ENCODE peak calls at places on chromosome 10, in nine cellular contexts. One of them, this sample, is unnamed.

GRCh38 chr10:76397957-76398665 is 966.7 kb downstream of the LRMDA start:
- DNase-seq in body of pancreas: no peak
- DNase-seq in stomach: no peak
- DNase-seq in heart left ventricle: no peak
- DNase-seq in prostate gland: peak; percentile 9
- DNase-seq in A549: no peak
- DNase-seq in uterus: peak; percentile 47
- DNase-seq in transverse colon: no peak
- DNase-seq in IMR-90: no peak
- DNase-seq in this sample: no peak

GRCh38 chr10:43375401-43376020 is 4.1 kb downstream of the FXYD4 start:
- DNase-seq in body of pancreas: no peak
- DNase-seq in stomach: peak; percentile 35
- DNase-seq in heart left ventricle: no peak
- DNase-seq in prostate gland: no peak
- DNase-seq in A549: no peak
- DNase-seq in uterus: no peak
- DNase-seq in transverse colon: no peak
- DNase-seq in IMR-90: no peak
- DNase-seq in this sample: no peak

GRCh38 chr10:127578628-127579305 is 29.7 kb downstream of the NPS start:
- DNase-seq in body of pancreas: no peak
- DNase-seq in stomach: no peak
- DNase-seq in heart left ventricle: peak; percentile 42
- DNase-seq in prostate gland: no peak
- DNase-seq in A549: no peak
- DNase-seq in uterus: no peak
- DNase-seq in transverse colon: no peak
- DNase-seq in IMR-90: no peak
- DNase-seq in this sample: no peak

GRCh38 chr10:59362184-59362966 is at the start of gene FAM13C:
- DNase-seq in body of pancreas: peak; percentile 73
- DNase-seq in stomach: peak; percentile 66
- DNase-seq in heart left ventricle: peak; percentile 55
- DNase-seq in prostate gland: peak; percentile 83
- DNase-seq in A549: peak; percentile 7
- DNase-seq in uterus: peak; percentile 61
- DNase-seq in transverse colon: peak; percentile 68
- DNase-seq in IMR-90: peak; percentile 63
- DNase-seq in this sample: no peak

GRCh38 chr10:119516381-119517234 is 25.9 kb downstream of the RGS10 start:
- DNase-seq in body of pancreas: peak; percentile 31
- DNase-seq in stomach: peak; percentile 30
- DNase-seq in heart left ventricle: no peak
- DNase-seq in prostate gland: no peak
- DNase-seq in A549: no peak
- DNase-seq in uterus: no peak
- DNase-seq in transverse colon: peak; percentile 49
- DNase-seq in IMR-90: no peak
- DNase-seq in this sample: peak; percentile 56

GRCh38 chr10:24462889-24463552 is 254.1 kb downstream of the KIAA1217 start:
- DNase-seq in body of pancreas: no peak
- DNase-seq in stomach: no peak
- DNase-seq in heart left ventricle: no peak
- DNase-seq in prostate gland: no peak
- DNase-seq in A549: no peak
- DNase-seq in uterus: no peak
- DNase-seq in transverse colon: no peak
- DNase-seq in IMR-90: no peak
- DNase-seq in this sample: no peak

GRCh38 chr10:126843299-126843934 is 61.8 kb upstream of the DOCK1 start:
- DNase-seq in body of pancreas: no peak
- DNase-seq in stomach: no peak
- DNase-seq in heart left ventricle: no peak
- DNase-seq in prostate gland: no peak
- DNase-seq in A549: no peak
- DNase-seq in uterus: no peak
- DNase-seq in transverse colon: peak; percentile 75
- DNase-seq in IMR-90: no peak
- DNase-seq in this sample: no peak

GRCh38 chr10:79074732-79075131 is 6.0 kb downstream of the ZMIZ1 start:
- DNase-seq in body of pancreas: peak; percentile 85
- DNase-seq in stomach: peak; percentile 86
- DNase-seq in heart left ventricle: no peak
- DNase-seq in prostate gland: no peak
- DNase-seq in A549: no peak
- DNase-seq in uterus: no peak
- DNase-seq in transverse colon: peak; percentile 77
- DNase-seq in IMR-90: no peak
- DNase-seq in this sample: no peak

GRCh38 chr10:117980216-117980615 is 66.5 kb downstream of the RAB11FIP2 start:
- DNase-seq in body of pancreas: no peak
- DNase-seq in stomach: no peak
- DNase-seq in heart left ventricle: no peak
- DNase-seq in prostate gland: no peak
- DNase-seq in A549: peak; percentile 24
- DNase-seq in uterus: no peak
- DNase-seq in transverse colon: no peak
- DNase-seq in IMR-90: peak; percentile 87
- DNase-seq in this sample: no peak

GRCh38 chr10:93813507-93814465 is 56.0 kb downstream of the LGI1 start:
- DNase-seq in body of pancreas: peak; percentile 73
- DNase-seq in stomach: peak; percentile 59
- DNase-seq in heart left ventricle: peak; percentile 26
- DNase-seq in prostate gland: peak; percentile 16
- DNase-seq in A549: peak; percentile 44
- DNase-seq in uterus: no peak
- DNase-seq in transverse colon: peak; percentile 73
- DNase-seq in IMR-90: peak; percentile 41
- DNase-seq in this sample: peak; percentile 56

GRCh38 chr10:2121944-2122343 is 384.6 kb upstream of the ADARB2 start:
- DNase-seq in body of pancreas: no peak
- DNase-seq in stomach: no peak
- DNase-seq in heart left ventricle: no peak
- DNase-seq in prostate gland: no peak
- DNase-seq in A549: no peak
- DNase-seq in uterus: no peak
- DNase-seq in transverse colon: no peak
- DNase-seq in IMR-90: no peak
- DNase-seq in this sample: no peak

GRCh38 chr10:108791794-108792474 is 1131.4 kb downstream of the XPNPEP1 start:
- DNase-seq in body of pancreas: no peak
- DNase-seq in stomach: no peak
- DNase-seq in heart left ventricle: no peak
- DNase-seq in prostate gland: no peak
- DNase-seq in A549: no peak
- DNase-seq in uterus: no peak
- DNase-seq in transverse colon: no peak
- DNase-seq in IMR-90: peak; percentile 52
- DNase-seq in this sample: no peak

GRCh38 chr10:76080406-76080805 is 649.0 kb downstream of the LRMDA start:
- DNase-seq in body of pancreas: no peak
- DNase-seq in stomach: no peak
- DNase-seq in heart left ventricle: no peak
- DNase-seq in prostate gland: no peak
- DNase-seq in A549: no peak
- DNase-seq in uterus: no peak
- DNase-seq in transverse colon: no peak
- DNase-seq in IMR-90: peak; percentile 83
- DNase-seq in this sample: no peak

GRCh38 chr10:63563623-63564022 is 42.4 kb downstream of the REEP3 start:
- DNase-seq in body of pancreas: no peak
- DNase-seq in stomach: no peak
- DNase-seq in heart left ventricle: no peak
- DNase-seq in prostate gland: no peak
- DNase-seq in A549: no peak
- DNase-seq in uterus: no peak
- DNase-seq in transverse colon: no peak
- DNase-seq in IMR-90: no peak
- DNase-seq in this sample: no peak

GRCh38 chr10:29810816-29811215 is 176.0 kb upstream of the SVIL start:
- DNase-seq in body of pancreas: no peak
- DNase-seq in stomach: no peak
- DNase-seq in heart left ventricle: no peak
- DNase-seq in prostate gland: no peak
- DNase-seq in A549: no peak
- DNase-seq in uterus: no peak
- DNase-seq in transverse colon: no peak
- DNase-seq in IMR-90: no peak
- DNase-seq in this sample: no peak

GRCh38 chr10:77574436-77574835 is 63.2 kb downstream of the KCNMA1 start:
- DNase-seq in body of pancreas: no peak
- DNase-seq in stomach: no peak
- DNase-seq in heart left ventricle: no peak
- DNase-seq in prostate gland: no peak
- DNase-seq in A549: no peak
- DNase-seq in uterus: no peak
- DNase-seq in transverse colon: no peak
- DNase-seq in IMR-90: no peak
- DNase-seq in this sample: no peak

GRCh38 chr10:103800789-103801540 is 54.4 kb downstream of the SH3PXD2A start:
- DNase-seq in body of pancreas: no peak
- DNase-seq in stomach: no peak
- DNase-seq in heart left ventricle: no peak
- DNase-seq in prostate gland: peak; percentile 46
- DNase-seq in A549: no peak
- DNase-seq in uterus: no peak
- DNase-seq in transverse colon: no peak
- DNase-seq in IMR-90: peak; percentile 82
- DNase-seq in this sample: no peak

GRCh38 chr10:131170042-131170983 is 141.2 kb downstream of the TCERG1L start:
- DNase-seq in body of pancreas: no peak
- DNase-seq in stomach: peak; percentile 23
- DNase-seq in heart left ventricle: no peak
- DNase-seq in prostate gland: no peak
- DNase-seq in A549: no peak
- DNase-seq in uterus: no peak
- DNase-seq in transverse colon: no peak
- DNase-seq in IMR-90: no peak
- DNase-seq in this sample: no peak

DNA sequence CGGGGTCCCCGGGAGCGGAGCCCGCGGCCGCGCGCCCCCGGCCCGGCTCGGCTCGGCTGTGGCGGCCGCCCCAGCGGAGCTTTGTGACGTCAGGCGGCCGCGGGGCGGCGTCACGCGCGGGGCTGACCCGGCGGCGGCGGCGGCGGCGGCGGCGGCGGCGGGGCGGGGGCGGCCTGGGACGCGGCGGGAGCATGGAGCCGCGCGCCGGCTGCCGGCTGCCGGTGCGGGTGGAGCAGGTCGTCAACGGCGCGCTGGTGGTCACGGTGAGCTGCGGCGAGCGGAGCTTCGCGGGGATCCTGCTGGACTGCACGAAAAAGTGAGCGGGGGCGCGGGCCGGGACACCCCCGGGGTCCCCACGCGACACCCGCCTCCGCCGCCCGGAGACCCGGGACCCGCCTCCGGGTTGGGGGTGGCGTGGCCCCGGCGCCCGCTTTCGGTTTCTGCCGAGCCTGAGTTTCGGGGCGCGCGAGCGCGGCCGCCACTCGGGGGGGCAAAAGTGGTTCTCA is at the start of gene PWWP2B:
- DNase-seq in body of pancreas: no peak
- DNase-seq in stomach: peak; percentile 75
- DNase-seq in heart left ventricle: peak; percentile 80
- DNase-seq in prostate gland: no peak
- DNase-seq in A549: no peak
- DNase-seq in uterus: peak; percentile 64
- DNase-seq in transverse colon: peak; percentile 72
- DNase-seq in IMR-90: peak; percentile 19
- DNase-seq in this sample: peak; percentile 64
- TF ChIP-seq POLR2A in body of pancreas: peak; percentile 41
- TF ChIP-seq POLR2A in stomach: no peak
- TF ChIP-seq POLR2A in heart left ventricle: peak; percentile 31
- TF ChIP-seq POLR2A in prostate gland: peak; percentile 60
- TF ChIP-seq POLR2A in A549: peak; percentile 45
- TF ChIP-seq POLR2A in uterus: peak; percentile 50
- TF ChIP-seq POLR2A in transverse colon: peak; percentile 61
- TF ChIP-seq POLR2A in IMR-90: no peak
- TF ChIP-seq POLR2A in this sample: no peak

GRCh38 chr10:86757110-86757790 is 831 bp downstream of the BMPR1A start:
- DNase-seq in body of pancreas: peak; percentile 33
- DNase-seq in stomach: peak; percentile 31
- DNase-seq in heart left ventricle: peak; percentile 39
- DNase-seq in prostate gland: peak; percentile 26
- DNase-seq in A549: peak; percentile 59
- DNase-seq in uterus: peak; percentile 60
- DNase-seq in transverse colon: peak; percentile 46
- DNase-seq in IMR-90: peak; percentile 65
- DNase-seq in this sample: peak; percentile 25
- TF ChIP-seq POLR2A in body of pancreas: peak; percentile 29
- TF ChIP-seq POLR2A in stomach: no peak
- TF ChIP-seq POLR2A in heart left ventricle: no peak
- TF ChIP-seq POLR2A in prostate gland: no peak
- TF ChIP-seq POLR2A in A549: no peak
- TF ChIP-seq POLR2A in uterus: no peak
- TF ChIP-seq POLR2A in transverse colon: peak; percentile 38
- TF ChIP-seq POLR2A in IMR-90: no peak
- TF ChIP-seq POLR2A in this sample: no peak

DNA sequence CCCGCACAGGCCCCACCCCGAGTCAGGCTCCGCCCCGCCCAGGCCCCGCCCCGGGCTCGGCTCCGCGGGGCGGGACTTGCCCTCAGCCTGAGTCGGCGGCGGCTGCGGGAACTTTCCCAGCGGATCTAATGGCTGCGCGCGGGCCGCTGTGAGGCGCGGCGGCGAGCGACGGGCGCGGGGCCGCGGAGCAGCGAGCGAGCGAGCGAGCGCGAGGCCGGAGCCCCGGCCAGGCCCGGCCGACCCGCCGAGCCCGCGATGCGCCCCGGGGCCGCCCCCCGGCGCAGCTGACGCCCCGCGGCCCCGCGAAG is at the start of gene INPP5A:
- DNase-seq in body of pancreas: no peak
- DNase-seq in stomach: no peak
- DNase-seq in heart left ventricle: no peak
- DNase-seq in prostate gland: no peak
- DNase-seq in A549: no peak
- DNase-seq in uterus: no peak
- DNase-seq in transverse colon: no peak
- DNase-seq in IMR-90: no peak
- DNase-seq in this sample: no peak
- TF ChIP-seq POLR2A in body of pancreas: peak; percentile 40
- TF ChIP-seq POLR2A in stomach: no peak
- TF ChIP-seq POLR2A in heart left ventricle: peak; percentile 71
- TF ChIP-seq POLR2A in prostate gland: peak; percentile 79
- TF ChIP-seq POLR2A in A549: peak; percentile 70
- TF ChIP-seq POLR2A in uterus: peak; percentile 73
- TF ChIP-seq POLR2A in transverse colon: peak; percentile 50
- TF ChIP-seq POLR2A in IMR-90: peak; percentile 65
- TF ChIP-seq POLR2A in this sample: no peak

DNA sequence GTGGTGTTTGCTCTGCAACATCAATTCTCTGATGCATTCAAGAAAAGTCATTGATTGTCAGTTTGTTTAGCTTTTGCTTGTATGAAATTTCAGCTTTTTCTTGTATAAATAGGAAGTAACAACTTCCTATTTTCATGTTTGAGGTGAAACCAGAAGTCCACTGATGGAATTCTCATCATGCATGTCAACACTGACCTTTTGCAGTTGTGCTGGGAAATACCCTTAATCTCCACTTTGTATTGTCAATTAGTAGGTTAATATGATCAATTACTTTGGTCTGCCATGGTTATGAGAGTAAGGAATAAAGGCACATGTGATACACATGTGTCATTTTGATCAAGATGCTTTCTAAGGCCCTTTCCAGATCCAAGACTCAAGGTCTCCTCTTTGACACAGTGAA is 208.8 kb upstream of the HPS1 start:
- DNase-seq in body of pancreas: no peak
- DNase-seq in stomach: no peak
- DNase-seq in heart left ventricle: no peak
- DNase-seq in prostate gland: no peak
- DNase-seq in A549: no peak
- DNase-seq in uterus: no peak
- DNase-seq in transverse colon: no peak
- DNase-seq in IMR-90: no peak
- DNase-seq in this sample: no peak
- TF ChIP-seq POLR2A in body of pancreas: no peak
- TF ChIP-seq POLR2A in stomach: no peak
- TF ChIP-seq POLR2A in heart left ventricle: no peak
- TF ChIP-seq POLR2A in prostate gland: no peak
- TF ChIP-seq POLR2A in A549: no peak
- TF ChIP-seq POLR2A in uterus: no peak
- TF ChIP-seq POLR2A in transverse colon: no peak
- TF ChIP-seq POLR2A in IMR-90: no peak
- TF ChIP-seq POLR2A in this sample: no peak